ENCODE peak calls at places on chromosome 16, in seven cellular contexts. R is SK-N-SH, F is H1, P is stomach, U is tibial nerve, K is A549, T is sigmoid colon. C is an unnamed sample.

GRCh38 chr16:88376053-88376834 is 6.5 kb upstream of the ZNF469 start:
- DNase-seq in R (peak; percentile 60), F (no peak), P (no peak), U (no peak), K (no peak), T (peak; percentile 52), C (no peak)

GRCh38 chr16:86566601-86566965 is at the start of gene FOXC2:
- DNase-seq in R (peak; percentile 75), F (no peak), P (peak; percentile 54), U (peak; percentile 89), K (peak; percentile 75), T (peak; percentile 80), C (no peak)

GRCh38 chr16:79997257-79997656 is 396.7 kb upstream of the MAF start:
- DNase-seq in R (peak; percentile 14), F (no peak), P (no peak), U (no peak), K (peak; percentile 29), T (no peak), C (no peak)

GRCh38 chr16:89705006-89705405 is 3.5 kb upstream of the SPATA2L start:
- DNase-seq in R (no peak), F (no peak), P (no peak), U (no peak), K (no peak), T (no peak), C (no peak)

GRCh38 chr16:54928421-54929089 is 2.1 kb upstream of the IRX5 start:
- DNase-seq in R (peak; percentile 80), F (no peak), P (peak; percentile 77), U (no peak), K (peak; percentile 69), T (no peak), C (peak; percentile 90)

GRCh38 chr16:27313422-27314160 is at the start of gene IL4R:
- DNase-seq in R (peak; percentile 74), F (no peak), P (peak; percentile 77), U (no peak), K (peak; percentile 80), T (peak; percentile 88), C (peak; percentile 84)

GRCh38 chr16:67157892-67158635 is 1.6 kb downstream of the TRADD start:
- DNase-seq in R (no peak), F (no peak), P (no peak), U (no peak), K (no peak), T (no peak), C (no peak)

GRCh38 chr16:74720579-74720978 is 19.9 kb upstream of the MLKL start:
- DNase-seq in R (no peak), F (no peak), P (no peak), U (no peak), K (no peak), T (no peak), C (no peak)

GRCh38 chr16:10805362-10805761 is 13.2 kb downstream of the TVP23A start:
- DNase-seq in R (no peak), F (no peak), P (no peak), U (no peak), K (no peak), T (no peak), C (no peak)

GRCh38 chr16:16075463-16076399 is 126.3 kb downstream of the ABCC1 start:
- DNase-seq in R (no peak), F (no peak), P (peak; percentile 46), U (peak; percentile 59), K (no peak), T (peak; percentile 86), C (peak; percentile 82)

GRCh38 chr16:59116744-59117143 is 382.6 kb upstream of the GOT2 start:
- DNase-seq in R (no peak), F (no peak), P (no peak), U (no peak), K (no peak), T (no peak), C (no peak)

DNA sequence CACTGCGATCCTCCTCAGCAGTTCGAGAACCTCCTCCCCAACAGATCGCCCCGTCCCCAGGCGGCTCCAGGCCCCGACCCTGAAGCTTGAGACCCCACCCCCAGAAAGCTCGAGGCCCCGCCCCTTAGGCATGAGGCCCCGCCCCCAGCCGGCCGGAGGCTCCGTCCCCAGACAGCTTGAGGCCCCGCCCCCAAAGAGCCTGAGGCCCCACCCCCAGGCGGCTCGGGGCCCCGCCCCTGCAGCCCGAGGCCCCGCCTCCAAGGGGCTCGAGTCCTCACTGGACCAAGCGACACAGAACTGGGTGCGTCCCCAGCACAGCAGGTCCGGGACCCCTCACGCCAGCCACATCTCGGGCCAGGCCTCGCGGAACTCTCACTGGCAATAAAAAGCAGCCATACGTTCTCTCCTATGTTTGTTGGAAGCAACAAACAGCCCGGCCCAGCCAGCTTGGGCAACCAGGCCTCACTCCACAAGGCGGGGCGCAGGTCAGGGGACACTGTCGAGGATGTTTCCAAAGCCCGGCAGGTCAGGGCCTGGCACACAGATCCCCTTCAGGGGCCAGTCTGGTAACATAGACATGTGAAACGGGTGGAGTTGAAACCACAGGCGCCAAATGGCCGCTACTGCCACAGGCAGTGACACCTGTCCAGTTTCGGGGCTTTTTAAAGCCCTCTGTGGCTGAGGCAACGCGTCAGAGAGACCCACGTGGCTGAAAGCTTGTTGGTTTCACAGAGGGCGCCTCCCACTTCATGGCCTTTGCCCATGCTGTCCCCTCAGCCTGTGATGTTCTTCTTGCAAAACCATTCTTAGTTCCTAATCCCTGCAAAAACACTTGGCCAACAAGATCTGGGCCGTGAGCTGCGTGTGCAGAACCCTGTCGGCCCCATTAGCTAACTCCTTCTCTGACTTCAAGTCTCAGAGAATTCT is 224.2 kb downstream of the PARN start:
- DNase-seq in R (peak; percentile 75), F (peak; percentile 66), P (peak; percentile 33), U (no peak), K (peak; percentile 59), T (peak; percentile 67), C (no peak)
- TF ChIP-seq EP300 in R (no peak), F (no peak), P (no peak), U (no peak), K (no peak), T (no peak), C (no peak)

DNA sequence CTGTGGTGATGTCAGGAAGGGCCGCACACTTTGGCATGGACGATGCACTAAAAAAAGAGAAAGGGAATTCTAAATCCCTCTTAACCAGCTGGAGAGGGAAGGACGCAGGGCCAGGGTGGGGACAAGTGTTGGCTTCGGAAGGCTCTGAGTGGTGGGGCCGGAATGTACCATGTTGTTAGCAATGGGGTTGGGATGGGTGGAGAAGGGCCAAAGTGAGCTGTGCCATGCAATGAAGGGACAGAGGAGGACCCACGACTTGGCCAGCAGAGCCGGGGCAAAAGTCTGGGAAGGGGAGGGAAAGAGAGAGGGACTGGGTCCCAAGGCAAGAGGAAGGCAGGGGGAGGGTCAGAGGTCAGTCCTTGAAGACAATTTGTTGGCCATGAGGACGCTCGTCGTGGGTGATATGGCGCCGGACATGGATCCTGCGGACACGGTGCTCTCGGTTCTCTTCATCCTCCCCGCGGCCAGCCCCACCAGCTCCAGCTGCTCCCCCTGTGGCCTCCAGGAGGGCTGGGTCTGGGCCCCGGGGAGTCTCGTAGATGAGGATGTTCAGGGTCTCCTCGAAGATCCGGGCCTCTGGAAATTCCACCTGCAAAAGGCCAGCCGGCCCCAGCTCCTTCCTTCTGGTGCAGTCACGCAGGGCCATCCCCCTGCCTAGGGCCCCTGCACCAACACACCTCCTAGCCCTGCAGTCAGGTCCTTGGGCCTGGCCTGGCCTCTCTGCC is 6.4 kb downstream of the ASPHD1 start:
- DNase-seq in R (no peak), F (no peak), P (no peak), U (no peak), K (no peak), T (no peak), C (no peak)
- TF ChIP-seq EP300 in R (no peak), F (no peak), P (no peak), U (no peak), K (no peak), T (no peak), C (no peak)

GRCh38 chr16:9124444-9124843 is 33.0 kb downstream of the HAPSTR1 start:
- DNase-seq in R (no peak), F (no peak), P (no peak), U (no peak), K (no peak), T (peak; percentile 32), C (no peak)

GRCh38 chr16:9124908-9125584 is 33.6 kb downstream of the HAPSTR1 start:
- DNase-seq in R (no peak), F (no peak), P (no peak), U (no peak), K (no peak), T (no peak), C (no peak)

GRCh38 chr16:9122969-9123368 is 31.5 kb downstream of the HAPSTR1 start:
- DNase-seq in R (no peak), F (no peak), P (no peak), U (no peak), K (no peak), T (peak; percentile 2), C (peak; percentile 16)

GRCh38 chr16:9123401-9123800 is 32.0 kb downstream of the HAPSTR1 start:
- DNase-seq in R (no peak), F (no peak), P (no peak), U (no peak), K (no peak), T (peak; percentile 41), C (no peak)

GRCh38 chr16:9123871-9124270 is 32.4 kb downstream of the HAPSTR1 start:
- DNase-seq in R (no peak), F (no peak), P (peak; percentile 85), U (no peak), K (peak; percentile 80), T (peak; percentile 71), C (peak; percentile 74)
- TF ChIP-seq EP300 in R (no peak), F (no peak), P (no peak), U (no peak), K (no peak), T (no peak), C (no peak)

GRCh38 chr16:50324345-50324744 is 44.4 kb downstream of the BRD7 start:
- DNase-seq in R (no peak), F (no peak), P (no peak), U (no peak), K (no peak), T (no peak), C (no peak)

GRCh38 chr16:50322333-50322732 is 46.5 kb downstream of the BRD7 start:
- DNase-seq in R (no peak), F (no peak), P (no peak), U (no peak), K (no peak), T (no peak), C (no peak)

GRCh38 chr16:50326264-50326663 is 42.5 kb downstream of the BRD7 start:
- DNase-seq in R (no peak), F (no peak), P (no peak), U (no peak), K (no peak), T (no peak), C (no peak)

GRCh38 chr16:50320310-50320709 is 48.5 kb downstream of the BRD7 start:
- DNase-seq in R (no peak), F (no peak), P (no peak), U (no peak), K (no peak), T (no peak), C (no peak)

DNA sequence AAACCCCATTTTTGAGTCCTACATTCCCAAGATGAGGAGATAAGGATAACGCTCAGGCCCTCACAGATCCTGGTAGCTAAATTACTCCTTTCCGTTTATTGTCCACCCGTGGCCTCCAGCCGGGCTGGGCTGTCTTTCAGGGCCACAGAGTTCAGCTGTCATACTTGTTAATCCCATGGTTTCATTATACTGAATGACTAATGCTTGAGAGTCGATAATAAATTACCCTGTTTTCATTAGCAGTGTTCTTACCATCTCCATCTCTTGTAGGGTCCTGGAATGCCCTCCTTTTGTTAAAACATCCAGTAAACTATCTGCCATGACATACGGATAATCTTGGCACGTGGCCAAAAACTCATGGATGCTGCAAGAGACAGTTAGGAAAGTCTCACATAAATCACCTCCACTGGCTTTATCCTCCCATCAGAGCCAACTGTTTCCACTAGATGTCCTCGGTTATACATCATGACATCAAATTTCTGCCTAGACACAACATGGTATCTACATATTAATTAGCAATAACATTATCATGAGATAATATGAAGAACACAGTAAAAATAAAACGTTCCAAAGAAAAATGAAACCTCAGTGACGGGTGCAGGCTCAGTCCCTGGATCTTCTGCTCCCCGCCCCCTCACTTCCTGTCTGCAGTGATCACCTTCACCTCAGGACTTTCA is 45.3 kb downstream of the BRD7 start:
- DNase-seq in R (peak; percentile 36), F (no peak), P (no peak), U (peak; percentile 53), K (peak; percentile 69), T (peak; percentile 73), C (no peak)
- TF ChIP-seq EP300 in R (no peak), F (no peak), P (no peak), U (peak; percentile 14), K (no peak), T (no peak), C (no peak)

C was measured in suprapubic skin.